ENCODE peak calls at places on chromosomes 3 and 15, in seven cellular contexts. X is body of pancreas, K is stomach, D is HepG2, R is heart left ventricle, T is tibial nerve, M is uterus. Y is an unnamed sample.

GRCh38 chr3:94423566-94423965 is 360.7 kb downstream of the NSUN3 start:
- DNase-seq in R (no peak), D (no peak), X (no peak), K (no peak), T (no peak), M (no peak), Y (no peak)

GRCh38 chr15:76206325-76206976 is 104.8 kb downstream of the ETFA start:
- DNase-seq in R (peak), M (peak), T (peak), D (no peak), X (peak), K (peak), Y (no peak)

GRCh38 chr3:89256395-89256794 is 149.0 kb downstream of the EPHA3 start:
- DNase-seq in M (no peak), D (no peak), X (no peak), T (no peak), R (no peak), K (no peak), Y (no peak)

GRCh38 chr3:52689151-52689550 is 3.3 kb downstream of the GNL3 start:
- DNase-seq in K (no peak), D (no peak), R (no peak), X (no peak), M (no peak), T (no peak), Y (no peak)

GRCh38 chr15:47691896-47692295 is 25.4 kb upstream of the SEMA6D start:
- DNase-seq in R (no peak), M (no peak), X (no peak), D (no peak), K (no peak), T (no peak), Y (no peak)

GRCh38 chr3:23455775-23456174 is 252.6 kb downstream of the UBE2E2 start:
- DNase-seq in K (no peak), X (no peak), D (no peak), R (no peak), M (no peak), T (no peak), Y (no peak)

GRCh38 chr3:144622845-144623244 is 651.2 kb downstream of the DIPK2A start:
- DNase-seq in M (no peak), D (no peak), T (no peak), X (no peak), K (no peak), R (no peak), Y (no peak)

GRCh38 chr3:182364723-182365650 is 428.3 kb upstream of the ATP11B start:
- DNase-seq in X (peak), K (peak), T (peak), M (no peak), R (no peak), D (no peak), Y (peak)

GRCh38 chr3:127406309-127407025 is 118.6 kb upstream of the PRR20G start:
- DNase-seq in M (no peak), R (no peak), T (no peak), X (no peak), K (peak), D (peak), Y (peak)

GRCh38 chr3:184765047-184765729 is 46.8 kb upstream of the VPS8 start:
- DNase-seq in M (no peak), D (no peak), X (no peak), K (no peak), T (no peak), R (no peak), Y (no peak)

GRCh38 chr3:21562225-21562624 is 188.8 kb downstream of the ZNF385D start:
- DNase-seq in K (no peak), R (no peak), X (no peak), D (no peak), T (no peak), M (no peak), Y (no peak)

GRCh38 chr3:39196671-39197446 is 4.5 kb upstream of the XIRP1 start:
- DNase-seq in R (peak), T (no peak), K (no peak), M (no peak), D (no peak), X (peak), Y (no peak)

GRCh38 chr15:47378527-47378926 is 338.8 kb upstream of the SEMA6D start:
- DNase-seq in K (no peak), R (no peak), D (no peak), M (no peak), X (no peak), T (no peak), Y (no peak)

GRCh38 chr3:35296533-35296932 is 342.8 kb upstream of the ARPP21 start:
- DNase-seq in M (no peak), R (no peak), D (no peak), X (no peak), T (no peak), K (no peak), Y (no peak)

GRCh38 chr15:71106802-71107500 is 8.3 kb upstream of the THSD4 start:
- DNase-seq in D (no peak), K (no peak), X (no peak), R (no peak), M (no peak), T (no peak), Y (no peak)

GRCh38 chr15:93019971-93020370 is 69.0 kb downstream of the RGMA start:
- DNase-seq in T (no peak), D (no peak), K (no peak), M (no peak), X (no peak), R (no peak), Y (no peak)

GRCh38 chr15:43168192-43169107 is 16.8 kb upstream of the CCNDBP1 start:
- DNase-seq in R (peak), X (peak), T (no peak), M (no peak), D (no peak), K (peak), Y (no peak)

GRCh38 chr3:72004749-72005292 is 219.9 kb upstream of the PROK2 start:
- DNase-seq in R (no peak), X (no peak), K (no peak), T (no peak), M (peak), D (no peak), Y (peak)

GRCh38 chr3:179655236-179655635 is 2.4 kb downstream of the USP13 start:
- DNase-seq in T (no peak), D (no peak), K (no peak), R (no peak), M (no peak), X (no peak), Y (no peak)

GRCh38 chr3:179653777-179654117 is 907 bp downstream of the USP13 start:
- DNase-seq in K (no peak), T (no peak), R (no peak), M (no peak), D (no peak), X (peak), Y (no peak)

GRCh38 chr3:179651687-179652466 is 963 bp upstream of the USP13 start:
- DNase-seq in T (no peak), X (no peak), D (no peak), R (no peak), M (no peak), K (no peak), Y (no peak)

GRCh38 chr3:179653106-179653776 is 401 bp downstream of the USP13 start:
- DNase-seq in K (peak), M (peak), T (peak), D (peak), R (peak), X (peak), Y (peak)

GRCh38 chr3:179652467-179653105 is at the start of gene USP13:
- DNase-seq in K (peak), T (peak), R (peak), M (peak), D (peak), X (peak), Y (peak)
- TF ChIP-seq POLR2A in K (no peak), T (no peak), R (no peak), M (no peak), D (no peak), X (no peak), Y (peak)

GRCh38 chr3:16176391-16177030 is 2.0 kb downstream of the GALNT15 start:
- DNase-seq in K (no peak), M (no peak), T (no peak), X (no peak), R (no peak), D (no peak), Y (no peak)

GRCh38 chr3:16173696-16174355 is 654 bp upstream of the GALNT15 start:
- DNase-seq in X (no peak), T (no peak), M (no peak), K (no peak), R (no peak), D (no peak), Y (no peak)

GRCh38 chr3:16174389-16174788 is at the start of gene GALNT15:
- DNase-seq in K (peak), X (peak), D (no peak), R (peak), M (peak), T (peak), Y (peak)

GRCh38 chr3:16177962-16178627 is 3.6 kb downstream of the GALNT15 start:
- DNase-seq in M (peak), K (peak), D (peak), R (peak), X (peak), T (peak), Y (peak)

DNA sequence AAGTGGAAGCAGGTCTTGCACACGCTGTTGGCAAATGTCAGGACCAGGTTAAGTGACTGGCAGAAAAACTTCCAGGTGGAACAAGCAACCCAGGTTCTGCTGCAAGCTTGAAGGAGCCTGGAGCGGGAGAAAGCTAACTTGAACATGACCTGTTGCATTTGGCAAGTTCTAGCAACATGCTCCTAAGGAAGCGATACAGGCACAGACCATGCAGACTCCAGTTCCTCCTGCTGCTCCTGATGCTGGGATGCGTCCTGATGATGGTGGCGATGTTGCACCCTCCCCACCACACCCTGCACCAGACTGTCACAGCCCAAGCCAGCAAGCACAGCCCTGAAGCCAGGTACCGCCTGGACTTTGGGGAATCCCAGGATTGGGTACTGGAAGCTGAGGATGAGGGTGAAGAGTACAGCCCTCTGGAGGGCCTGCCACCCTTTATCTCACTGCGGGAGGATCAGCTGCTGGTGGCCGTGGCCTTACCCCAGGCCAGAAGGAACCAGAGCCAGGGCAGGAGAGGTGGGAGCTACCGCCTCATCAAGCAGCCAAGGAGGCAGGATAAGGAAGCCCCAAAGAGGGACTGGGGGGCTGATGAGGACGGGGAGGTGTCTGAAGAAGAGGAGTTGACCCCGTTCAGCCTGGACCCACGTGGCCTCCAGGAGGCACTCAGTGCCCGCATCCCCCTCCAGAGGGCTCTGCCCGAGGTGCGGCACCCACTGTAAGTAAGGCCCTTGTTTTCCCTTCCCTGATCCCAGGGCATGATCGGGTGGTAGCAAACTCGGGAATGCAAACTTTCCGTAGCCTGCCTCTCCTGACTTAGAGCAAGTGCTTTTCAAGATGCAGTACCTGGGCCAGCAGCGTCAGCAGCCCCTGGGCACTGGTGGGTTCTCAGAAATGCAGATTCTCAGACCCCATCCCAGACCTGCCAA is 759 bp downstream of the GALNT15 start:
- DNase-seq in R (no peak), K (no peak), D (no peak), M (no peak), T (no peak), X (no peak), Y (no peak)
- TF ChIP-seq POLR2A in R (no peak), K (no peak), D (no peak), M (no peak), T (no peak), X (no peak), Y (no peak)

DNA sequence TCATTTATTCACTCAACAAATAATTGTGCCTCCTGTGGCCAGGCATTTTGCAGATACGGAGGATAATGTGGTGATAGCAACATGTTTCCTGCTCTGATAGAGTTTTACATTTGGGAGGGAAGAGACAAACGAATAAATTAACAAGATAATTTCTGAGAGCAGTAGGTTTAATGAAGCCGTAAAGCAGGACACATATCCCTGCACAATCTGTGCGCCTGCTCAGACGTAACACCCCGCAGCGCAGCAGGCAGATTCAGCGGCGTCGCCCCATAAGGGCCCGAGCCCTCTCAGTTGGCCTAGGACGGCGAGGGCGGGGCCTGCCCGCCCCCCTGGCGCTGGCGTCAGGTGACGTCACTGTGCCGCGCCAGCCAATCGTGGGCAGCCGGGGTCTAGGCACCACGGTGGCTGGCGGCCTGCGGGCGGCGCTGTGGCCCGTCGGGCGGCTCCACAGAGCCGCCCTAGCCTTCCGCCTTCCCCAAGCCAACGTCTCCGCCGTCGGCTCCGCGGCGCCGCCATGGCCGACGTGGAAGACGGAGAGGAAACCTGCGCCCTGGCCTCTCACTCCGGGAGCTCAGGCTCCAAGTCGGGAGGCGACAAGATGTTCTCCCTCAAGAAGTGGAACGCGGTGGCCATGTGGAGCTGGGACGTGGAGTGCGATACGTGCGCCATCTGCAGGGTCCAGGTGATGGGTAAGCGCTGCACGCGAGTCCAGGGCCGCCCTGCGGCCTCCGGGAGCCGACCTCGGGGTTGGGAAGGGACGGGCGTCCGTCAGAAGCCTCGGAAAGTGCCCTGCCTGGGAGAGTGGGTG is at the start of gene RNF7:
- DNase-seq in M (peak), X (peak), R (peak), T (peak), D (peak), K (peak), Y (peak)
- TF ChIP-seq POLR2A in M (peak), X (peak), R (no peak), T (peak), D (peak), K (no peak), Y (no peak)

GRCh38 chr3:123584988-123585937 is at the start of gene HACD2:
- DNase-seq in K (peak), R (peak), M (peak), T (peak), X (peak), D (peak), Y (peak)
- TF ChIP-seq POLR2A in K (no peak), R (no peak), M (peak), T (peak), X (peak), D (peak), Y (peak)

DNA sequence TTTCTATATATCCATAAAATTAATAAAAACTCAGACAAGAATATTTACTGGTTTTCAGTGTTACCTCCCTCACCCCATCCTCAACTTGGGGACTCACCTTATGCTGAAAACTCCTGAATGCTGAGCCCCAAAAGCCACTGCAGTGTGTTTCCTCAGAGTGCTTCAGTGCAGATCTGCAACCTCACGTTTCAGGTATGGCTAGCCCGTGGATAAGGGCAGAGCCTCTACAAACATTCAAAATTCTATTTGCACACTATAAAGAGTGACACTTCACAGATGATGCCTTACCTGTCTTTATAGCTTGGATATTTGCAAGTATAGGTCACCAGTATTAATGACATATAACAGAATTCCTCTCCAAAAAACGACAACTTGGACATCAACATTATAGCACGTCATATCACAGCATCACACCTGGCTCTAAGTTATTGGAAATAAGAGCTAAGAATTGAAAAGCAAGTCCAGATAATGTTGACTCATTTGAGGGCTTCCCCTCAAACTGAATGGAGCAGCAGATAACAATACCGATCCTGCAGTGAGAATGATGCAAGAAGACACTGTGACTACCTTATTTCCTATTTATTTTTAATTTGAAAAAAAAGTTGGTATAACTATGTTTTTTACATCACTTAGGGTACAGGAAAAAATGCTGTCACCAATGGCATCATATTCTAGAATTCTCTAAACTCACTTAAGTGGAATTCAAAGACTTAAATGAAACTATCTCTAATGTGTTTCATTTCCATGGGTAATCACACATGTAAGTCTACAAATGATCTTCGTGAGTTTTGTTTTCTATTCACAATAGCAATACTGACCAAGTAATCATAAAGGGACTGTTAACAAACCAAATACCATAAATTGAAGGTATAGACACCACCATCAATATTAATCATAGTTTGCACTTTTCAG is 40.7 kb upstream of the RSL24D1 start:
- DNase-seq in X (no peak), M (no peak), D (no peak), R (no peak), K (no peak), T (no peak), Y (no peak)
- TF ChIP-seq POLR2A in X (no peak), M (no peak), D (no peak), R (no peak), K (no peak), T (no peak), Y (no peak)

GRCh38 chr3:170357920-170358854 is 672 bp downstream of the SKIL start:
- DNase-seq in R (peak), M (peak), X (peak), K (peak), T (peak), D (peak), Y (peak)
- TF ChIP-seq POLR2A in R (no peak), M (no peak), X (no peak), K (no peak), T (no peak), D (peak), Y (peak)

DNA sequence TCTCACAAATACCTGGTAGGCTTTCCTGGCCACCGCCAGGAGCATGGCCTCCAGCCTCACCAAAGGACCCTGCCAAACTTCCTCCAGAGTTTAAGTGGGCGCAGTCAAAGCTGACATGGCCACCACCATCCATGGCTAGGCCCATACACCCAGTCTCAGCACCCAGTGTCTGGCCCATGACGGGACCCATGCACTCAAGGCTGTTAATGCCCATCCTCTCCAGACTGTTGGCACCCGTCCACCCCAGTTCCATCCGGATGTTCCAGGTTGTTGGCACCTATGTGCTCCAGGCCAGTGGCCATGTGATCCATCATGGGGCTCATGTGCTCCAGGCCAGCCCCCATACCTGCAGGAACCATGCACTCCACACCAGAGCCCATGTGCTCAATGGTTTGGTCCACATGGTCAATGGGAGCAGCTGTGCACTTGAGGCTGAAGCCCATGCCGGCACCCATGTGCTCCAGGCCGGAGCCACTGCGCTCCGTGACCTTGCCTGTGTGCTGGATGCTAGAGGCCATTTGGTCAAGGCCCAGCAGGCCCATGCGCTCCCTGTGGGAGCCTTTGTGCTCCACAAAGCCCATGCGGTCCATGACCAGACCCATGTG is 20.4 kb downstream of the CTDSPL2 start:
- DNase-seq in T (no peak), R (no peak), D (no peak), X (no peak), K (no peak), M (no peak), Y (no peak)
- TF ChIP-seq POLR2A in T (no peak), R (no peak), D (no peak), X (no peak), K (no peak), M (no peak), Y (no peak)

Y was measured in H54.